ENCODE peak calls at places on chromosomes 16 and 17, in seven cellular contexts. One of them, this sample, is unnamed.

GRCh38 chr17:38510424-38511125 is 82.3 kb downstream of the ARHGAP23 start:
- DNase-seq in mucosa of descending colon: no peak
- DNase-seq in DMS53: no peak
- DNase-seq in activated CD8-positive, alpha-beta memory T cell treated with anti-CD3 and anti-CD28 coated beads for 48 hours: no peak
- DNase-seq in NCI-H1092 treated with DMSO at 0.1 percent for 48 hours: no peak
- DNase-seq in NB4: no peak
- DNase-seq in breast epithelium: no peak
- DNase-seq in this sample: no peak

GRCh38 chr16:3934491-3935185 is 54.1 kb upstream of the CREBBP start:
- DNase-seq in mucosa of descending colon: no peak
- DNase-seq in DMS53: peak; percentile 35
- DNase-seq in activated CD8-positive, alpha-beta memory T cell treated with anti-CD3 and anti-CD28 coated beads for 48 hours: no peak
- DNase-seq in NCI-H1092 treated with DMSO at 0.1 percent for 48 hours: no peak
- DNase-seq in NB4: no peak
- DNase-seq in breast epithelium: peak; percentile 22
- DNase-seq in this sample: peak; percentile 67

GRCh38 chr17:82657926-82658325 is 9.7 kb upstream of the WDR45B start:
- DNase-seq in mucosa of descending colon: peak; percentile 50
- DNase-seq in DMS53: no peak
- DNase-seq in activated CD8-positive, alpha-beta memory T cell treated with anti-CD3 and anti-CD28 coated beads for 48 hours: no peak
- DNase-seq in NCI-H1092 treated with DMSO at 0.1 percent for 48 hours: no peak
- DNase-seq in NB4: no peak
- DNase-seq in breast epithelium: no peak
- DNase-seq in this sample: no peak

GRCh38 chr16:28898942-28899341 is 20.7 kb downstream of the ATP2A1 start:
- DNase-seq in mucosa of descending colon: no peak
- DNase-seq in DMS53: no peak
- DNase-seq in activated CD8-positive, alpha-beta memory T cell treated with anti-CD3 and anti-CD28 coated beads for 48 hours: no peak
- DNase-seq in NCI-H1092 treated with DMSO at 0.1 percent for 48 hours: no peak
- DNase-seq in NB4: no peak
- DNase-seq in breast epithelium: no peak
- DNase-seq in this sample: no peak

GRCh38 chr17:9907883-9908648 is 3.0 kb upstream of the RCVRN start:
- DNase-seq in mucosa of descending colon: no peak
- DNase-seq in DMS53: no peak
- DNase-seq in activated CD8-positive, alpha-beta memory T cell treated with anti-CD3 and anti-CD28 coated beads for 48 hours: no peak
- DNase-seq in NCI-H1092 treated with DMSO at 0.1 percent for 48 hours: no peak
- DNase-seq in NB4: no peak
- DNase-seq in breast epithelium: no peak
- DNase-seq in this sample: no peak

GRCh38 chr16:832652-833336 is 32.3 kb upstream of the GNG13 start:
- DNase-seq in mucosa of descending colon: no peak
- DNase-seq in DMS53: no peak
- DNase-seq in activated CD8-positive, alpha-beta memory T cell treated with anti-CD3 and anti-CD28 coated beads for 48 hours: no peak
- DNase-seq in NCI-H1092 treated with DMSO at 0.1 percent for 48 hours: no peak
- DNase-seq in NB4: no peak
- DNase-seq in breast epithelium: no peak
- DNase-seq in this sample: no peak

GRCh38 chr16:53848277-53848942 is 144.5 kb downstream of the FTO start:
- DNase-seq in mucosa of descending colon: no peak
- DNase-seq in DMS53: no peak
- DNase-seq in activated CD8-positive, alpha-beta memory T cell treated with anti-CD3 and anti-CD28 coated beads for 48 hours: no peak
- DNase-seq in NCI-H1092 treated with DMSO at 0.1 percent for 48 hours: no peak
- DNase-seq in NB4: no peak
- DNase-seq in breast epithelium: no peak
- DNase-seq in this sample: no peak

GRCh38 chr16:85983064-85983463 is 84.1 kb downstream of the IRF8 start:
- DNase-seq in mucosa of descending colon: no peak
- DNase-seq in DMS53: no peak
- DNase-seq in activated CD8-positive, alpha-beta memory T cell treated with anti-CD3 and anti-CD28 coated beads for 48 hours: no peak
- DNase-seq in NCI-H1092 treated with DMSO at 0.1 percent for 48 hours: no peak
- DNase-seq in NB4: no peak
- DNase-seq in breast epithelium: no peak
- DNase-seq in this sample: no peak

GRCh38 chr17:74519951-74520553 is 11.2 kb downstream of the CD300LB start:
- DNase-seq in mucosa of descending colon: no peak
- DNase-seq in DMS53: no peak
- DNase-seq in activated CD8-positive, alpha-beta memory T cell treated with anti-CD3 and anti-CD28 coated beads for 48 hours: no peak
- DNase-seq in NCI-H1092 treated with DMSO at 0.1 percent for 48 hours: no peak
- DNase-seq in NB4: peak; percentile 90
- DNase-seq in breast epithelium: peak; percentile 33
- DNase-seq in this sample: no peak

GRCh38 chr16:46916980-46917379 is 32.8 kb downstream of the GPT2 start:
- DNase-seq in mucosa of descending colon: no peak
- DNase-seq in DMS53: peak; percentile 30
- DNase-seq in activated CD8-positive, alpha-beta memory T cell treated with anti-CD3 and anti-CD28 coated beads for 48 hours: no peak
- DNase-seq in NCI-H1092 treated with DMSO at 0.1 percent for 48 hours: no peak
- DNase-seq in NB4: peak; percentile 38
- DNase-seq in breast epithelium: no peak
- DNase-seq in this sample: no peak

GRCh38 chr16:85437161-85438052 is 175.7 kb upstream of the GSE1 start:
- DNase-seq in mucosa of descending colon: peak; percentile 92
- DNase-seq in DMS53: peak; percentile 88
- DNase-seq in activated CD8-positive, alpha-beta memory T cell treated with anti-CD3 and anti-CD28 coated beads for 48 hours: no peak
- DNase-seq in NCI-H1092 treated with DMSO at 0.1 percent for 48 hours: peak; percentile 76
- DNase-seq in NB4: peak; percentile 63
- DNase-seq in breast epithelium: peak; percentile 73
- DNase-seq in this sample: no peak

GRCh38 chr16:79150626-79151025 is 449.9 kb downstream of the MAF start:
- DNase-seq in mucosa of descending colon: no peak
- DNase-seq in DMS53: no peak
- DNase-seq in activated CD8-positive, alpha-beta memory T cell treated with anti-CD3 and anti-CD28 coated beads for 48 hours: no peak
- DNase-seq in NCI-H1092 treated with DMSO at 0.1 percent for 48 hours: no peak
- DNase-seq in NB4: no peak
- DNase-seq in breast epithelium: no peak
- DNase-seq in this sample: no peak

GRCh38 chr17:11582217-11582616 is 16.1 kb upstream of the DNAH9 start:
- DNase-seq in mucosa of descending colon: no peak
- DNase-seq in DMS53: no peak
- DNase-seq in activated CD8-positive, alpha-beta memory T cell treated with anti-CD3 and anti-CD28 coated beads for 48 hours: no peak
- DNase-seq in NCI-H1092 treated with DMSO at 0.1 percent for 48 hours: no peak
- DNase-seq in NB4: no peak
- DNase-seq in breast epithelium: no peak
- DNase-seq in this sample: no peak

GRCh38 chr16:26802440-26802839 is 264.3 kb upstream of the C16orf82 start:
- DNase-seq in mucosa of descending colon: no peak
- DNase-seq in DMS53: no peak
- DNase-seq in activated CD8-positive, alpha-beta memory T cell treated with anti-CD3 and anti-CD28 coated beads for 48 hours: no peak
- DNase-seq in NCI-H1092 treated with DMSO at 0.1 percent for 48 hours: no peak
- DNase-seq in NB4: no peak
- DNase-seq in breast epithelium: no peak
- DNase-seq in this sample: no peak

This sample was measured in mesenteric fat pad.